ENCODE peak calls at places on chromosomes 4 and X, in six cellular contexts. V is HTR-8/SVneo; N is effector memory CD8-positive, alpha-beta T cell; Y is MG63; Q is BE2C; M is activated T-helper 9 cell treated with anti-CD3 and anti-CD28 coated beads, Interleukin-2, amount 50 U/mL, for 16 hours. K is an unnamed sample.

GRCh38 chr4:10032625-10033024 is 11.3 kb upstream of the SLC2A9 start:
- DNase-seq in V (no peak), N (no peak), Y (no peak), Q (no peak), M (no peak), K (no peak)

GRCh38 chr4:38157592-38157991 is 197.4 kb downstream of the PTTG2 start:
- DNase-seq in V (no peak), N (no peak), Y (no peak), Q (no peak), M (no peak), K (no peak)

GRCh38 chr4:154877110-154877760 is 96.2 kb downstream of the RBM46 start:
- DNase-seq in V (no peak), N (no peak), Y (peak), Q (peak), M (no peak), K (no peak)

GRCh38 chrX:101744085-101744484 is 84.4 kb upstream of the ARMCX2 start:
- DNase-seq in V (no peak), N (no peak), Y (no peak), Q (no peak), M (no peak), K (no peak)

GRCh38 chr4:2243682-2244380 is 1.9 kb upstream of the HAUS3 start:
- DNase-seq in V (no peak), N (no peak), Y (peak), Q (peak), M (no peak), K (peak)

GRCh38 chrX:27915617-27916016 is 65.6 kb downstream of the DCAF8L1 start:
- DNase-seq in V (no peak), N (no peak), Y (no peak), Q (no peak), M (no peak), K (peak)

GRCh38 chr4:73019462-73020047 is 50.0 kb downstream of the COX18 start:
- DNase-seq in V (peak), N (no peak), Y (no peak), Q (peak), M (no peak), K (peak)

GRCh38 chr4:115711575-115711974 is 598.2 kb upstream of the NDST4 start:
- DNase-seq in V (no peak), N (no peak), Y (no peak), Q (no peak), M (no peak), K (no peak)

GRCh38 chr4:126611900-126612299 is 1020.9 kb upstream of the INTU start:
- DNase-seq in V (peak), N (no peak), Y (no peak), Q (no peak), M (no peak), K (no peak)

GRCh38 chr4:79439489-79439888 is 31.5 kb upstream of the GK2 start:
- DNase-seq in V (no peak), N (no peak), Y (no peak), Q (no peak), M (no peak), K (no peak)

GRCh38 chr4:16865897-16866283 is 32.6 kb downstream of the LDB2 start:
- DNase-seq in V (no peak), N (no peak), Y (no peak), Q (no peak), M (no peak), K (no peak)

GRCh38 chr4:181582595-181582994 is 660.6 kb upstream of the TENM3 start:
- DNase-seq in V (no peak), N (no peak), Y (no peak), Q (no peak), M (no peak), K (no peak)